ENCODE peak calls at places on chromosomes 13 and 19, in six cellular contexts. One of them, this sample, is unnamed.

GRCh38 chr19:1646931-1647663 is 5.3 kb downstream of the TCF3 start:
- DNase-seq in gastrocnemius medialis: no peak
- DNase-seq in T-cell: no peak
- DNase-seq in stimulated activated CD4-positive, alpha-beta T cell treated with anti-CD3 and anti-CD28 coated beads, Interleukin-15, amount 100 ng/mL, for 1 hour: no peak
- DNase-seq in EH: no peak
- DNase-seq in nephron progenitor cell: no peak
- DNase-seq in this sample: no peak

GRCh38 chr13:72195044-72195704 is 328.2 kb upstream of the DACH1 start:
- DNase-seq in nephron progenitor cell: no peak
- DNase-seq in stimulated activated CD4-positive, alpha-beta T cell treated with anti-CD3 and anti-CD28 coated beads, Interleukin-15, amount 100 ng/mL, for 1 hour: no peak
- DNase-seq in EH: no peak
- DNase-seq in gastrocnemius medialis: no peak
- DNase-seq in T-cell: no peak
- DNase-seq in this sample: no peak

GRCh38 chr19:29510701-29511265 is 15.0 kb upstream of the VSTM2B start:
- DNase-seq in EH: no peak
- DNase-seq in stimulated activated CD4-positive, alpha-beta T cell treated with anti-CD3 and anti-CD28 coated beads, Interleukin-15, amount 100 ng/mL, for 1 hour: no peak
- DNase-seq in T-cell: no peak
- DNase-seq in gastrocnemius medialis: no peak
- DNase-seq in nephron progenitor cell: peak
- DNase-seq in this sample: no peak

GRCh38 chr19:1790054-1790762 is 21.9 kb downstream of the ATP8B3 start:
- DNase-seq in stimulated activated CD4-positive, alpha-beta T cell treated with anti-CD3 and anti-CD28 coated beads, Interleukin-15, amount 100 ng/mL, for 1 hour: no peak
- DNase-seq in EH: no peak
- DNase-seq in T-cell: no peak
- DNase-seq in gastrocnemius medialis: no peak
- DNase-seq in nephron progenitor cell: no peak
- DNase-seq in this sample: no peak

GRCh38 chr13:76223565-76223964 is 587.4 kb downstream of the LMO7 start:
- DNase-seq in T-cell: no peak
- DNase-seq in gastrocnemius medialis: no peak
- DNase-seq in stimulated activated CD4-positive, alpha-beta T cell treated with anti-CD3 and anti-CD28 coated beads, Interleukin-15, amount 100 ng/mL, for 1 hour: no peak
- DNase-seq in EH: no peak
- DNase-seq in nephron progenitor cell: no peak
- DNase-seq in this sample: peak

GRCh38 chr13:26707122-26708006 is 53.2 kb downstream of the GPR12 start:
- DNase-seq in stimulated activated CD4-positive, alpha-beta T cell treated with anti-CD3 and anti-CD28 coated beads, Interleukin-15, amount 100 ng/mL, for 1 hour: no peak
- DNase-seq in T-cell: peak
- DNase-seq in EH: peak
- DNase-seq in gastrocnemius medialis: no peak
- DNase-seq in nephron progenitor cell: peak
- DNase-seq in this sample: peak

GRCh38 chr13:89066868-89067466 is 1395.8 kb downstream of the SLITRK5 start:
- DNase-seq in nephron progenitor cell: peak
- DNase-seq in T-cell: no peak
- DNase-seq in stimulated activated CD4-positive, alpha-beta T cell treated with anti-CD3 and anti-CD28 coated beads, Interleukin-15, amount 100 ng/mL, for 1 hour: no peak
- DNase-seq in EH: no peak
- DNase-seq in gastrocnemius medialis: no peak
- DNase-seq in this sample: peak

GRCh38 chr13:99969934-99970760 is 1.4 kb downstream of the ZIC5 start:
- DNase-seq in stimulated activated CD4-positive, alpha-beta T cell treated with anti-CD3 and anti-CD28 coated beads, Interleukin-15, amount 100 ng/mL, for 1 hour: no peak
- DNase-seq in nephron progenitor cell: peak
- DNase-seq in EH: no peak
- DNase-seq in gastrocnemius medialis: no peak
- DNase-seq in T-cell: no peak
- DNase-seq in this sample: peak

GRCh38 chr19:34364830-34365462 is at the start of gene GPI:
- DNase-seq in EH: peak
- DNase-seq in T-cell: peak
- DNase-seq in stimulated activated CD4-positive, alpha-beta T cell treated with anti-CD3 and anti-CD28 coated beads, Interleukin-15, amount 100 ng/mL, for 1 hour: peak
- DNase-seq in nephron progenitor cell: peak
- DNase-seq in gastrocnemius medialis: peak
- DNase-seq in this sample: peak

GRCh38 chr13:30021611-30022010 is 171.2 kb upstream of the UBL3 start:
- DNase-seq in gastrocnemius medialis: no peak
- DNase-seq in EH: peak
- DNase-seq in nephron progenitor cell: no peak
- DNase-seq in T-cell: no peak
- DNase-seq in stimulated activated CD4-positive, alpha-beta T cell treated with anti-CD3 and anti-CD28 coated beads, Interleukin-15, amount 100 ng/mL, for 1 hour: no peak
- DNase-seq in this sample: no peak

GRCh38 chr13:75299206-75299605 is 182.8 kb downstream of the TBC1D4 start:
- DNase-seq in T-cell: no peak
- DNase-seq in nephron progenitor cell: no peak
- DNase-seq in gastrocnemius medialis: no peak
- DNase-seq in EH: no peak
- DNase-seq in stimulated activated CD4-positive, alpha-beta T cell treated with anti-CD3 and anti-CD28 coated beads, Interleukin-15, amount 100 ng/mL, for 1 hour: no peak
- DNase-seq in this sample: no peak

GRCh38 chr19:55473613-55474012 is 2.8 kb upstream of the ZNF628 start:
- DNase-seq in EH: peak
- DNase-seq in gastrocnemius medialis: no peak
- DNase-seq in nephron progenitor cell: no peak
- DNase-seq in stimulated activated CD4-positive, alpha-beta T cell treated with anti-CD3 and anti-CD28 coated beads, Interleukin-15, amount 100 ng/mL, for 1 hour: no peak
- DNase-seq in T-cell: no peak
- DNase-seq in this sample: no peak

GRCh38 chr19:32809754-32810153 is 59.8 kb downstream of the SLC7A9 start:
- DNase-seq in EH: no peak
- DNase-seq in nephron progenitor cell: no peak
- DNase-seq in stimulated activated CD4-positive, alpha-beta T cell treated with anti-CD3 and anti-CD28 coated beads, Interleukin-15, amount 100 ng/mL, for 1 hour: no peak
- DNase-seq in gastrocnemius medialis: no peak
- DNase-seq in T-cell: no peak
- DNase-seq in this sample: no peak

GRCh38 chr19:6868341-6868740 is 19.0 kb upstream of the ADGRE1 start:
- DNase-seq in T-cell: no peak
- DNase-seq in nephron progenitor cell: no peak
- DNase-seq in gastrocnemius medialis: peak
- DNase-seq in EH: no peak
- DNase-seq in stimulated activated CD4-positive, alpha-beta T cell treated with anti-CD3 and anti-CD28 coated beads, Interleukin-15, amount 100 ng/mL, for 1 hour: no peak
- DNase-seq in this sample: no peak

GRCh38 chr19:49442793-49443365 is 1.6 kb upstream of the SLC17A7 start:
- DNase-seq in stimulated activated CD4-positive, alpha-beta T cell treated with anti-CD3 and anti-CD28 coated beads, Interleukin-15, amount 100 ng/mL, for 1 hour: no peak
- DNase-seq in T-cell: peak
- DNase-seq in EH: peak
- DNase-seq in gastrocnemius medialis: peak
- DNase-seq in nephron progenitor cell: peak
- DNase-seq in this sample: peak

GRCh38 chr13:76799696-76800095 is 86.5 kb downstream of the KCTD12 start:
- DNase-seq in gastrocnemius medialis: no peak
- DNase-seq in nephron progenitor cell: no peak
- DNase-seq in EH: no peak
- DNase-seq in T-cell: no peak
- DNase-seq in stimulated activated CD4-positive, alpha-beta T cell treated with anti-CD3 and anti-CD28 coated beads, Interleukin-15, amount 100 ng/mL, for 1 hour: no peak
- DNase-seq in this sample: no peak

GRCh38 chr19:16336571-16336970 is 11.9 kb downstream of the KLF2 start:
- DNase-seq in stimulated activated CD4-positive, alpha-beta T cell treated with anti-CD3 and anti-CD28 coated beads, Interleukin-15, amount 100 ng/mL, for 1 hour: no peak
- DNase-seq in EH: peak
- DNase-seq in gastrocnemius medialis: no peak
- DNase-seq in T-cell: no peak
- DNase-seq in nephron progenitor cell: no peak
- DNase-seq in this sample: no peak

GRCh38 chr19:13917888-13918406 is 11.9 kb downstream of the CC2D1A start:
- DNase-seq in T-cell: no peak
- DNase-seq in EH: no peak
- DNase-seq in gastrocnemius medialis: no peak
- DNase-seq in nephron progenitor cell: no peak
- DNase-seq in stimulated activated CD4-positive, alpha-beta T cell treated with anti-CD3 and anti-CD28 coated beads, Interleukin-15, amount 100 ng/mL, for 1 hour: no peak
- DNase-seq in this sample: no peak

GRCh38 chr19:688214-688613 is 7.0 kb downstream of the PRSS57 start:
- DNase-seq in stimulated activated CD4-positive, alpha-beta T cell treated with anti-CD3 and anti-CD28 coated beads, Interleukin-15, amount 100 ng/mL, for 1 hour: no peak
- DNase-seq in EH: peak
- DNase-seq in T-cell: no peak
- DNase-seq in gastrocnemius medialis: no peak
- DNase-seq in nephron progenitor cell: no peak
- DNase-seq in this sample: no peak

GRCh38 chr19:46838160-46838559 is 12.5 kb downstream of the AP2S1 start:
- DNase-seq in gastrocnemius medialis: no peak
- DNase-seq in stimulated activated CD4-positive, alpha-beta T cell treated with anti-CD3 and anti-CD28 coated beads, Interleukin-15, amount 100 ng/mL, for 1 hour: no peak
- DNase-seq in nephron progenitor cell: no peak
- DNase-seq in T-cell: no peak
- DNase-seq in EH: no peak
- DNase-seq in this sample: no peak

GRCh38 chr19:29858000-29858596 is 46.3 kb downstream of the CCNE1 start:
- DNase-seq in T-cell: peak
- DNase-seq in EH: peak
- DNase-seq in gastrocnemius medialis: no peak
- DNase-seq in stimulated activated CD4-positive, alpha-beta T cell treated with anti-CD3 and anti-CD28 coated beads, Interleukin-15, amount 100 ng/mL, for 1 hour: no peak
- DNase-seq in nephron progenitor cell: no peak
- DNase-seq in this sample: peak

GRCh38 chr19:23071087-23071511 is 45.7 kb upstream of the ZNF730 start:
- DNase-seq in stimulated activated CD4-positive, alpha-beta T cell treated with anti-CD3 and anti-CD28 coated beads, Interleukin-15, amount 100 ng/mL, for 1 hour: no peak
- DNase-seq in nephron progenitor cell: no peak
- DNase-seq in T-cell: no peak
- DNase-seq in gastrocnemius medialis: no peak
- DNase-seq in EH: peak
- DNase-seq in this sample: peak

GRCh38 chr13:45592758-45593157 is 22.8 kb downstream of the ERICH6B start:
- DNase-seq in nephron progenitor cell: no peak
- DNase-seq in stimulated activated CD4-positive, alpha-beta T cell treated with anti-CD3 and anti-CD28 coated beads, Interleukin-15, amount 100 ng/mL, for 1 hour: no peak
- DNase-seq in EH: no peak
- DNase-seq in gastrocnemius medialis: no peak
- DNase-seq in T-cell: no peak
- DNase-seq in this sample: no peak

GRCh38 chr13:36758345-36758744 is 60.7 kb upstream of the RFXAP start:
- DNase-seq in T-cell: no peak
- DNase-seq in stimulated activated CD4-positive, alpha-beta T cell treated with anti-CD3 and anti-CD28 coated beads, Interleukin-15, amount 100 ng/mL, for 1 hour: no peak
- DNase-seq in EH: no peak
- DNase-seq in nephron progenitor cell: no peak
- DNase-seq in gastrocnemius medialis: no peak
- DNase-seq in this sample: no peak

GRCh38 chr13:44938854-44939253 is 50.4 kb downstream of the NUFIP1 start:
- DNase-seq in gastrocnemius medialis: no peak
- DNase-seq in stimulated activated CD4-positive, alpha-beta T cell treated with anti-CD3 and anti-CD28 coated beads, Interleukin-15, amount 100 ng/mL, for 1 hour: no peak
- DNase-seq in EH: no peak
- DNase-seq in T-cell: no peak
- DNase-seq in nephron progenitor cell: no peak
- DNase-seq in this sample: no peak

GRCh38 chr19:45153339-45154063 is 7.3 kb downstream of the NKPD1 start:
- DNase-seq in EH: peak
- DNase-seq in stimulated activated CD4-positive, alpha-beta T cell treated with anti-CD3 and anti-CD28 coated beads, Interleukin-15, amount 100 ng/mL, for 1 hour: no peak
- DNase-seq in gastrocnemius medialis: no peak
- DNase-seq in T-cell: peak
- DNase-seq in nephron progenitor cell: peak
- DNase-seq in this sample: peak

GRCh38 chr19:51091126-51091525 is 8.4 kb upstream of the KLK14 start:
- DNase-seq in gastrocnemius medialis: no peak
- DNase-seq in nephron progenitor cell: no peak
- DNase-seq in EH: no peak
- DNase-seq in stimulated activated CD4-positive, alpha-beta T cell treated with anti-CD3 and anti-CD28 coated beads, Interleukin-15, amount 100 ng/mL, for 1 hour: no peak
- DNase-seq in T-cell: no peak
- DNase-seq in this sample: no peak

GRCh38 chr19:51020988-51021651 is 1.6 kb upstream of the KLK10 start:
- DNase-seq in stimulated activated CD4-positive, alpha-beta T cell treated with anti-CD3 and anti-CD28 coated beads, Interleukin-15, amount 100 ng/mL, for 1 hour: no peak
- DNase-seq in gastrocnemius medialis: no peak
- DNase-seq in EH: peak
- DNase-seq in T-cell: no peak
- DNase-seq in nephron progenitor cell: no peak
- DNase-seq in this sample: no peak

GRCh38 chr13:69496951-69497350 is 610.7 kb upstream of the ATXN8OS start:
- DNase-seq in stimulated activated CD4-positive, alpha-beta T cell treated with anti-CD3 and anti-CD28 coated beads, Interleukin-15, amount 100 ng/mL, for 1 hour: no peak
- DNase-seq in EH: no peak
- DNase-seq in nephron progenitor cell: no peak
- DNase-seq in T-cell: no peak
- DNase-seq in gastrocnemius medialis: no peak
- DNase-seq in this sample: no peak

GRCh38 chr13:75486146-75486545 is 4.2 kb upstream of the TBC1D4 start:
- DNase-seq in EH: no peak
- DNase-seq in stimulated activated CD4-positive, alpha-beta T cell treated with anti-CD3 and anti-CD28 coated beads, Interleukin-15, amount 100 ng/mL, for 1 hour: no peak
- DNase-seq in T-cell: no peak
- DNase-seq in gastrocnemius medialis: no peak
- DNase-seq in nephron progenitor cell: no peak
- DNase-seq in this sample: peak

GRCh38 chr19:41708481-41708880 is at the start of gene CEACAM5:
- DNase-seq in EH: no peak
- DNase-seq in stimulated activated CD4-positive, alpha-beta T cell treated with anti-CD3 and anti-CD28 coated beads, Interleukin-15, amount 100 ng/mL, for 1 hour: no peak
- DNase-seq in nephron progenitor cell: no peak
- DNase-seq in gastrocnemius medialis: no peak
- DNase-seq in T-cell: no peak
- DNase-seq in this sample: no peak